ENCODE peak calls at places on chromosomes 12 and 14, in nine cellular contexts. One of them, this sample, is unnamed. For H3K4me1, the result is how much of the 10 kb centered on the place peaks cover.

GRCh38 chr12:25087596-25087995 is 107.4 kb downstream of the DNAI7 start:
- DNase-seq in Peyer's patch: no peak
- DNase-seq in left ventricle myocardium inferior: no peak
- DNase-seq in fibroblast of lung: no peak
- DNase-seq in tibial artery: no peak
- DNase-seq in GM23338: peak
- DNase-seq in ovary: no peak
- DNase-seq in CD8-positive, alpha-beta memory T cell: no peak
- DNase-seq in PC-9: no peak
- DNase-seq in this sample: no peak

GRCh38 chr12:31280183-31280582 is 45.8 kb downstream of the SINHCAF start:
- DNase-seq in Peyer's patch: no peak
- DNase-seq in left ventricle myocardium inferior: no peak
- DNase-seq in fibroblast of lung: peak
- DNase-seq in tibial artery: no peak
- DNase-seq in GM23338: no peak
- DNase-seq in ovary: no peak
- DNase-seq in CD8-positive, alpha-beta memory T cell: no peak
- DNase-seq in PC-9: no peak
- DNase-seq in this sample: no peak

GRCh38 chr12:109719123-109720022 is 5.7 kb downstream of the FAM222A start:
- DNase-seq in Peyer's patch: no peak
- DNase-seq in left ventricle myocardium inferior: no peak
- DNase-seq in fibroblast of lung: no peak
- DNase-seq in tibial artery: no peak
- DNase-seq in GM23338: peak
- DNase-seq in ovary: no peak
- DNase-seq in CD8-positive, alpha-beta memory T cell: no peak
- DNase-seq in PC-9: no peak
- DNase-seq in this sample: no peak

GRCh38 chr12:80116735-80117134 is 17.4 kb downstream of the OTOGL start:
- DNase-seq in Peyer's patch: no peak
- DNase-seq in left ventricle myocardium inferior: no peak
- DNase-seq in fibroblast of lung: no peak
- DNase-seq in tibial artery: no peak
- DNase-seq in GM23338: no peak
- DNase-seq in ovary: no peak
- DNase-seq in CD8-positive, alpha-beta memory T cell: no peak
- DNase-seq in PC-9: no peak
- DNase-seq in this sample: no peak

GRCh38 chr12:10354502-10354901 is 35.3 kb downstream of the KLRK1 start:
- DNase-seq in Peyer's patch: no peak
- DNase-seq in left ventricle myocardium inferior: no peak
- DNase-seq in fibroblast of lung: no peak
- DNase-seq in tibial artery: no peak
- DNase-seq in GM23338: no peak
- DNase-seq in ovary: no peak
- DNase-seq in CD8-positive, alpha-beta memory T cell: no peak
- DNase-seq in PC-9: peak
- DNase-seq in this sample: no peak

GRCh38 chr12:56261503-56262230 is 3.5 kb upstream of the ANKRD52 start:
- DNase-seq in Peyer's patch: no peak
- DNase-seq in left ventricle myocardium inferior: no peak
- DNase-seq in fibroblast of lung: peak
- DNase-seq in tibial artery: no peak
- DNase-seq in GM23338: no peak
- DNase-seq in ovary: no peak
- DNase-seq in CD8-positive, alpha-beta memory T cell: no peak
- DNase-seq in PC-9: peak
- DNase-seq in this sample: no peak

GRCh38 chr14:20601522-20601921 is 10.3 kb upstream of the RNASE12 start:
- DNase-seq in Peyer's patch: no peak
- DNase-seq in left ventricle myocardium inferior: no peak
- DNase-seq in fibroblast of lung: no peak
- DNase-seq in tibial artery: no peak
- DNase-seq in GM23338: no peak
- DNase-seq in ovary: no peak
- DNase-seq in CD8-positive, alpha-beta memory T cell: no peak
- DNase-seq in PC-9: no peak
- DNase-seq in this sample: no peak

GRCh38 chr12:123034022-123034541 is 53.6 kb downstream of the ARL6IP4 start:
- DNase-seq in Peyer's patch: peak
- DNase-seq in left ventricle myocardium inferior: no peak
- DNase-seq in fibroblast of lung: no peak
- DNase-seq in tibial artery: no peak
- DNase-seq in GM23338: no peak
- DNase-seq in ovary: peak
- DNase-seq in CD8-positive, alpha-beta memory T cell: no peak
- DNase-seq in PC-9: no peak
- DNase-seq in this sample: peak

GRCh38 chr12:116456307-116456641 is 102.9 kb upstream of the MAP1LC3B2 start:
- DNase-seq in Peyer's patch: no peak
- DNase-seq in left ventricle myocardium inferior: no peak
- DNase-seq in fibroblast of lung: no peak
- DNase-seq in tibial artery: no peak
- DNase-seq in GM23338: no peak
- DNase-seq in ovary: no peak
- DNase-seq in CD8-positive, alpha-beta memory T cell: no peak
- DNase-seq in PC-9: no peak
- DNase-seq in this sample: no peak

GRCh38 chr12:110937104-110937641 is 16.8 kb upstream of the MYL2 start:
- DNase-seq in Peyer's patch: peak
- DNase-seq in left ventricle myocardium inferior: peak
- DNase-seq in fibroblast of lung: peak
- DNase-seq in tibial artery: no peak
- DNase-seq in GM23338: peak
- DNase-seq in ovary: peak
- DNase-seq in CD8-positive, alpha-beta memory T cell: peak
- DNase-seq in PC-9: peak
- DNase-seq in this sample: peak

GRCh38 chr14:34355584-34356266 is 106.3 kb downstream of the SPTSSA start:
- DNase-seq in Peyer's patch: no peak
- DNase-seq in left ventricle myocardium inferior: no peak
- DNase-seq in fibroblast of lung: peak
- DNase-seq in tibial artery: no peak
- DNase-seq in GM23338: no peak
- DNase-seq in ovary: no peak
- DNase-seq in CD8-positive, alpha-beta memory T cell: no peak
- DNase-seq in PC-9: peak
- DNase-seq in this sample: no peak

GRCh38 chr12:89919241-89919906 is 210.7 kb upstream of the ATP2B1 start:
- DNase-seq in Peyer's patch: peak
- DNase-seq in left ventricle myocardium inferior: no peak
- DNase-seq in fibroblast of lung: no peak
- DNase-seq in tibial artery: no peak
- DNase-seq in GM23338: no peak
- DNase-seq in ovary: no peak
- DNase-seq in CD8-positive, alpha-beta memory T cell: no peak
- DNase-seq in PC-9: no peak
- DNase-seq in this sample: no peak

GRCh38 chr12:84329933-84330332 is 582.7 kb downstream of the SLC6A15 start:
- DNase-seq in Peyer's patch: no peak
- DNase-seq in left ventricle myocardium inferior: no peak
- DNase-seq in fibroblast of lung: no peak
- DNase-seq in tibial artery: no peak
- DNase-seq in GM23338: no peak
- DNase-seq in ovary: no peak
- DNase-seq in CD8-positive, alpha-beta memory T cell: no peak
- DNase-seq in PC-9: no peak
- DNase-seq in this sample: no peak

GRCh38 chr12:20122274-20122673 is 246.1 kb upstream of the PDE3A start:
- DNase-seq in Peyer's patch: no peak
- DNase-seq in left ventricle myocardium inferior: no peak
- DNase-seq in fibroblast of lung: no peak
- DNase-seq in tibial artery: no peak
- DNase-seq in GM23338: no peak
- DNase-seq in ovary: no peak
- DNase-seq in CD8-positive, alpha-beta memory T cell: no peak
- DNase-seq in PC-9: no peak
- DNase-seq in this sample: no peak

GRCh38 chr12:112126000-112126431 is 656 bp downstream of the TRAFD1 start:
- DNase-seq in Peyer's patch: no peak
- DNase-seq in left ventricle myocardium inferior: no peak
- DNase-seq in fibroblast of lung: no peak
- DNase-seq in tibial artery: no peak
- DNase-seq in GM23338: peak
- DNase-seq in ovary: no peak
- DNase-seq in CD8-positive, alpha-beta memory T cell: no peak
- DNase-seq in PC-9: no peak
- DNase-seq in this sample: no peak

DNA sequence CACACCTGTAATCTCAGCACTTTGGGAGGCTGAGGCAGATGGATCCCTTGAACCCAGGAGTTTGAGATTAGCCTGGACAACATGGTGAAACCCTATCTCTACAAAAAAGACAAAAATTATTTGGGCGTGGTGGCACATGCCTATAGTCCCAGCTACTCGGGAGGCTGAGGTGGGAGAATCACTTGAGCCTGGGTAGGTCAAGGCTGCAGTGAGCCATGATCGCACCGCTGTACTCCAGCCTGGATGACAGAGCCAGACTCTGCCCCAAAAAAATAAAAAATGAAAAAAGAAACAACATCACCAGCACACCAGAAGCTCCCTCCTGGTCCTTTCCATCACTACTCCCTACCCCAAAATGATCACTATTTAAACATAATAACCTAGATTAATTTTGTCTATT is 2.6 kb downstream of the VEZT start:
- DNase-seq in Peyer's patch: no peak
- DNase-seq in left ventricle myocardium inferior: no peak
- DNase-seq in fibroblast of lung: no peak
- DNase-seq in tibial artery: no peak
- DNase-seq in GM23338: no peak
- DNase-seq in ovary: no peak
- DNase-seq in CD8-positive, alpha-beta memory T cell: no peak
- DNase-seq in PC-9: no peak
- DNase-seq in this sample: no peak
- H3K4me3 ChIP-seq in Peyer's patch: no peak
- H3K4me3 ChIP-seq in left ventricle myocardium inferior: no peak
- H3K4me3 ChIP-seq in fibroblast of lung: peak
- H3K4me3 ChIP-seq in tibial artery: no peak
- H3K4me3 ChIP-seq in GM23338: no peak
- H3K4me3 ChIP-seq in ovary: no peak
- H3K4me3 ChIP-seq in CD8-positive, alpha-beta memory T cell: no peak
- H3K4me3 ChIP-seq in PC-9: peak
- H3K4me3 ChIP-seq in this sample: no peak

GRCh38 chr12:47023311-47023710 is 56.1 kb upstream of the PCED1B start:
- DNase-seq in Peyer's patch: no peak
- DNase-seq in left ventricle myocardium inferior: no peak
- DNase-seq in fibroblast of lung: no peak
- DNase-seq in tibial artery: no peak
- DNase-seq in GM23338: no peak
- DNase-seq in ovary: no peak
- DNase-seq in CD8-positive, alpha-beta memory T cell: no peak
- DNase-seq in PC-9: no peak
- DNase-seq in this sample: no peak

GRCh38 chr12:47021298-47021697 is 58.1 kb upstream of the PCED1B start:
- DNase-seq in Peyer's patch: no peak
- DNase-seq in left ventricle myocardium inferior: no peak
- DNase-seq in fibroblast of lung: peak
- DNase-seq in tibial artery: no peak
- DNase-seq in GM23338: peak
- DNase-seq in ovary: no peak
- DNase-seq in CD8-positive, alpha-beta memory T cell: no peak
- DNase-seq in PC-9: peak
- DNase-seq in this sample: no peak

GRCh38 chr12:47020211-47020821 is 59.1 kb upstream of the PCED1B start:
- DNase-seq in Peyer's patch: no peak
- DNase-seq in left ventricle myocardium inferior: no peak
- DNase-seq in fibroblast of lung: no peak
- DNase-seq in tibial artery: no peak
- DNase-seq in GM23338: no peak
- DNase-seq in ovary: no peak
- DNase-seq in CD8-positive, alpha-beta memory T cell: no peak
- DNase-seq in PC-9: no peak
- DNase-seq in this sample: no peak

GRCh38 chr12:47023944-47024343 is 55.5 kb upstream of the PCED1B start:
- DNase-seq in Peyer's patch: no peak
- DNase-seq in left ventricle myocardium inferior: no peak
- DNase-seq in fibroblast of lung: no peak
- DNase-seq in tibial artery: no peak
- DNase-seq in GM23338: no peak
- DNase-seq in ovary: no peak
- DNase-seq in CD8-positive, alpha-beta memory T cell: no peak
- DNase-seq in PC-9: no peak
- DNase-seq in this sample: no peak

DNA sequence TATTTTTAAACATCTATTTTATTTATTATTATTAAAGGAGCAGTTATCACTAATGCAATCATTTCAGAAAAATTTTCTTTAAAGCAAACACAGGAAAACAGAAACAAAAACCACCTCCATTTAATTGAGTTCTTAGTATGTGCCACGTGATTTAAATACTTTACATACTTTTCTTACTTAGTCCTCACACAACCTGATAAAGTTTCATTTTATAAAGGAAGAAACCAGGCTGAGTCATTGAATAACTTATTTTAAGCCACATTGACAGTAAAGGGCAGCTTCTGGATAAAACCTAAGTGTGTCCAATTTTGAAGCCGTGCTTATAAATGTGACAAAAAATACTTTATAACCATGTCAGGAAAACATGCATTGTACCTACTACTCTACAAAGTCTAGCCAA is 57.1 kb upstream of the PCED1B start:
- DNase-seq in Peyer's patch: no peak
- DNase-seq in left ventricle myocardium inferior: no peak
- DNase-seq in fibroblast of lung: peak
- DNase-seq in tibial artery: no peak
- DNase-seq in GM23338: no peak
- DNase-seq in ovary: no peak
- DNase-seq in CD8-positive, alpha-beta memory T cell: no peak
- DNase-seq in PC-9: no peak
- DNase-seq in this sample: no peak
- H3K4me1 ChIP-seq in Peyer's patch: under half
- H3K4me1 ChIP-seq in left ventricle myocardium inferior: under half
- H3K4me1 ChIP-seq in fibroblast of lung: under half
- H3K4me1 ChIP-seq in tibial artery: under half
- H3K4me1 ChIP-seq in GM23338: under half
- H3K4me1 ChIP-seq in ovary: under half
- H3K4me1 ChIP-seq in CD8-positive, alpha-beta memory T cell: under half
- H3K4me1 ChIP-seq in PC-9: under half
- H3K4me1 ChIP-seq in this sample: under half

GRCh38 chr14:72516936-72517408 is 376.9 kb downstream of the DPF3 start:
- DNase-seq in Peyer's patch: peak
- DNase-seq in left ventricle myocardium inferior: peak
- DNase-seq in fibroblast of lung: peak
- DNase-seq in tibial artery: peak
- DNase-seq in GM23338: peak
- DNase-seq in ovary: peak
- DNase-seq in CD8-positive, alpha-beta memory T cell: peak
- DNase-seq in PC-9: peak
- DNase-seq in this sample: peak
- H3K4me3 ChIP-seq in Peyer's patch: no peak
- H3K4me3 ChIP-seq in left ventricle myocardium inferior: no peak
- H3K4me3 ChIP-seq in fibroblast of lung: no peak
- H3K4me3 ChIP-seq in tibial artery: no peak
- H3K4me3 ChIP-seq in GM23338: no peak
- H3K4me3 ChIP-seq in ovary: no peak
- H3K4me3 ChIP-seq in CD8-positive, alpha-beta memory T cell: no peak
- H3K4me3 ChIP-seq in PC-9: no peak
- H3K4me3 ChIP-seq in this sample: no peak

GRCh38 chr12:50619610-50619958 is 114.8 kb downstream of the DIP2B start:
- DNase-seq in Peyer's patch: no peak
- DNase-seq in left ventricle myocardium inferior: no peak
- DNase-seq in fibroblast of lung: no peak
- DNase-seq in tibial artery: no peak
- DNase-seq in GM23338: no peak
- DNase-seq in ovary: no peak
- DNase-seq in CD8-positive, alpha-beta memory T cell: no peak
- DNase-seq in PC-9: no peak
- DNase-seq in this sample: no peak
- H3K4me1 ChIP-seq in Peyer's patch: under half
- H3K4me1 ChIP-seq in left ventricle myocardium inferior: half or more
- H3K4me1 ChIP-seq in fibroblast of lung: under half
- H3K4me1 ChIP-seq in tibial artery: under half
- H3K4me1 ChIP-seq in GM23338: half or more
- H3K4me1 ChIP-seq in ovary: under half
- H3K4me1 ChIP-seq in CD8-positive, alpha-beta memory T cell: under half
- H3K4me1 ChIP-seq in PC-9: half or more
- H3K4me1 ChIP-seq in this sample: under half